ENCODE peak calls at places on chromosomes 16 and 17, in seven cellular contexts. C is WERI-Rb-1; A is fibroblast of the aortic adventitia; E is activated CD4-positive, alpha-beta memory T cell treated with anti-CD3 and anti-CD28 coated beads, Interleukin-2, amount 10 ng/mL, durations not matched to agents 7 days and 5 days; D is Right ventricle myocardium superior; R is cardiac septum; I is NCI-H1105. X is an unnamed sample.

GRCh38 chr16:86899757-86900156 is 321.4 kb downstream of the FOXL1 start:
- DNase-seq in R (no peak), I (no peak), C (no peak), D (no peak), E (no peak), A (peak), X (no peak)

GRCh38 chr17:333626-334396 is 18.8 kb downstream of the RPH3AL start:
- DNase-seq in A (peak), R (peak), I (no peak), D (peak), C (peak), E (no peak), X (peak)

GRCh38 chr17:64081802-64082799 is 47.8 kb downstream of the ERN1 start:
- DNase-seq in I (no peak), A (peak), R (no peak), D (no peak), C (peak), E (peak), X (no peak)

GRCh38 chr16:83781-84615 is 6.0 kb downstream of the MPG start:
- DNase-seq in I (peak), C (no peak), A (peak), R (no peak), D (no peak), E (peak), X (no peak)

GRCh38 chr17:79799538-79800324 is 2.9 kb upstream of the CBX8 start:
- DNase-seq in C (peak), D (peak), E (no peak), A (no peak), I (no peak), R (no peak), X (no peak)

GRCh38 chr17:4956493-4957061 is 5.7 kb downstream of the ENO3 start:
- DNase-seq in C (no peak), E (peak), D (peak), I (no peak), A (no peak), R (no peak), X (no peak)

GRCh38 chr17:44970136-44970737 is 2.1 kb upstream of the C1QL1 start:
- DNase-seq in A (no peak), R (no peak), I (no peak), D (peak), E (no peak), C (peak), X (no peak)

GRCh38 chr17:40341808-40342574 is 22.5 kb downstream of the GJD3 start:
- DNase-seq in D (peak), A (peak), R (peak), I (no peak), C (peak), E (peak), X (no peak)

GRCh38 chr16:56789360-56789759 is 59.4 kb downstream of the NUP93 start:
- DNase-seq in C (peak), A (peak), I (peak), R (no peak), E (peak), D (peak), X (no peak)

GRCh38 chr17:81044764-81045589 is 10.0 kb downstream of the BAIAP2 start:
- DNase-seq in D (peak), R (peak), E (no peak), I (peak), A (peak), C (no peak), X (peak)

GRCh38 chr17:70563301-70563820 is 394.0 kb downstream of the KCNJ2 start:
- DNase-seq in D (no peak), E (no peak), I (peak), C (peak), A (no peak), R (no peak), X (no peak)

GRCh38 chr17:31843382-31843780 is 15.7 kb downstream of the COPRS start:
- DNase-seq in E (no peak), R (no peak), A (no peak), D (no peak), I (no peak), C (no peak), X (no peak)

GRCh38 chr16:28538733-28539596 is at the start of gene NUPR1:
- DNase-seq in I (no peak), R (peak), C (no peak), E (no peak), A (peak), D (peak), X (no peak)

GRCh38 chr16:85667841-85668413 is 20.8 kb downstream of the GINS2 start:
- DNase-seq in R (no peak), C (no peak), E (no peak), D (peak), I (no peak), A (no peak), X (no peak)

GRCh38 chr17:76239538-76240274 is 587 bp downstream of the RNF157 start:
- DNase-seq in E (peak), C (no peak), R (no peak), D (no peak), A (no peak), I (no peak), X (no peak)

GRCh38 chr17:22300731-22301352 is 608.5 kb downstream of the KCNJ18 start:
- DNase-seq in C (no peak), E (no peak), I (no peak), D (no peak), A (no peak), R (no peak), X (no peak)

X was measured in hippocampal formation.